ENCODE peak calls at places on chromosomes 12 and 14, in four cellular contexts. L is anterior cingulate cortex, P is T-helper 1 cell, F is IMR-90. X is an unnamed sample.

GRCh38 chr14:103576371-103577024 is 13.7 kb downstream of the COA8 start:
- DNase-seq in L (peak), P (no peak), F (peak), X (no peak)

GRCh38 chr12:93407963-93408283 is 30.2 kb downstream of the NUDT4 start:
- DNase-seq in L (no peak), P (no peak), F (no peak), X (no peak)

GRCh38 chr12:89064151-89064550 is 288.1 kb downstream of the DUSP6 start:
- DNase-seq in L (no peak), P (no peak), F (no peak), X (no peak)

GRCh38 chr12:132489078-132489601 is 811 bp upstream of the FBRSL1 start:
- DNase-seq in L (no peak), P (peak), F (no peak), X (peak)

GRCh38 chr14:82661258-82661657 is 1127.6 kb upstream of the SEL1L start:
- DNase-seq in L (no peak), P (no peak), F (no peak), X (no peak)

GRCh38 chr14:101126376-101127130 is 223.0 kb upstream of the RTL1 start:
- DNase-seq in L (no peak), P (no peak), F (no peak), X (no peak)

GRCh38 chr12:49565119-49565955 is 2.6 kb downstream of the MCRS1 start:
- DNase-seq in L (peak), P (no peak), F (no peak), X (no peak)

GRCh38 chr14:88841741-88842140 is 17.3 kb downstream of the TTC8 start:
- DNase-seq in L (no peak), P (no peak), F (peak), X (no peak)

GRCh38 chr14:95504135-95505029 is 12.1 kb downstream of the SYNE3 start:
- DNase-seq in L (no peak), P (no peak), F (peak), X (no peak)

GRCh38 chr12:121388421-121388981 is 11.4 kb upstream of the RNF34 start:
- DNase-seq in L (no peak), P (no peak), F (peak), X (no peak)

GRCh38 chr12:10392394-10392930 is 2.6 kb upstream of the KLRK1 start:
- DNase-seq in L (no peak), P (no peak), F (peak), X (no peak)

GRCh38 chr14:69685716-69686115 is 74.3 kb downstream of the SUSD6 start:
- DNase-seq in L (peak), P (no peak), F (peak), X (peak)

GRCh38 chr12:16359512-16360491 is 12.4 kb downstream of the MGST1 start:
- DNase-seq in L (no peak), P (no peak), F (peak), X (no peak)

GRCh38 chr14:100271247-100271939 is 32.4 kb downstream of the YY1 start:
- DNase-seq in L (no peak), P (no peak), F (no peak), X (no peak)

GRCh38 chr12:124464062-124464461 is 103.3 kb downstream of the NCOR2 start:
- DNase-seq in L (no peak), P (no peak), F (peak), X (no peak)

GRCh38 chr14:25150401-25150800 is 100.5 kb upstream of the STXBP6 start:
- DNase-seq in L (no peak), P (no peak), F (peak), X (no peak)

GRCh38 chr14:69615471-69616407 is 4.3 kb downstream of the SUSD6 start:
- DNase-seq in L (peak), P (peak), F (peak), X (peak)

GRCh38 chr14:51780006-51780692 is 80.3 kb upstream of the GNG2 start:
- DNase-seq in L (peak), P (peak), F (peak), X (peak)

GRCh38 chr12:122946690-122947271 is 19.5 kb downstream of the ABCB9 start:
- DNase-seq in L (no peak), P (peak), F (peak), X (peak)